ENCODE peak calls at places on chromosomes 13 and 19, in eight cellular contexts. J, W, K, N, U, S, F and L are unnamed samples.

GRCh38 chr13:76012091-76012721 is 376.1 kb downstream of the LMO7 start:
- DNase-seq in J (no peak), W (no peak), K (no peak), N (no peak), U (no peak), S (no peak), F (peak), L (peak)

GRCh38 chr13:91726666-91727065 is 328.2 kb downstream of the GPC5 start:
- DNase-seq in J (no peak), W (no peak), K (no peak), N (no peak), U (no peak), S (no peak), F (no peak), L (no peak)

GRCh38 chr13:79767126-79767525 is 286.2 kb downstream of the NDFIP2 start:
- DNase-seq in J (no peak), W (no peak), K (no peak), N (no peak), U (no peak), S (no peak), F (peak), L (peak)

GRCh38 chr19:47036233-47036651 is 12.2 kb downstream of the TMEM160 start:
- DNase-seq in J (no peak), W (peak), K (no peak), N (no peak), U (no peak), S (no peak), F (no peak), L (peak)

GRCh38 chr19:58154679-58155648 is 4.4 kb upstream of the ZNF329 start:
- DNase-seq in J (peak), W (peak), K (no peak), N (peak), U (peak), S (peak), F (peak), L (peak)

GRCh38 chr13:20442370-20442769 is 83.3 kb downstream of the CRYL1 start:
- DNase-seq in J (no peak), W (no peak), K (no peak), N (no peak), U (no peak), S (no peak), F (no peak), L (no peak)

GRCh38 chr13:95451656-95452055 is 100.9 kb upstream of the CLDN10 start:
- DNase-seq in J (no peak), W (no peak), K (no peak), N (no peak), U (no peak), S (no peak), F (no peak), L (no peak)

GRCh38 chr19:15587663-15588062 is 27.4 kb upstream of the CYP4F8 start:
- DNase-seq in J (no peak), W (no peak), K (no peak), N (no peak), U (no peak), S (no peak), F (no peak), L (no peak)

GRCh38 chr19:48127561-48127960 is 16.9 kb upstream of the PLA2G4C start:
- DNase-seq in J (no peak), W (no peak), K (no peak), N (no peak), U (no peak), S (no peak), F (no peak), L (no peak)

DNA sequence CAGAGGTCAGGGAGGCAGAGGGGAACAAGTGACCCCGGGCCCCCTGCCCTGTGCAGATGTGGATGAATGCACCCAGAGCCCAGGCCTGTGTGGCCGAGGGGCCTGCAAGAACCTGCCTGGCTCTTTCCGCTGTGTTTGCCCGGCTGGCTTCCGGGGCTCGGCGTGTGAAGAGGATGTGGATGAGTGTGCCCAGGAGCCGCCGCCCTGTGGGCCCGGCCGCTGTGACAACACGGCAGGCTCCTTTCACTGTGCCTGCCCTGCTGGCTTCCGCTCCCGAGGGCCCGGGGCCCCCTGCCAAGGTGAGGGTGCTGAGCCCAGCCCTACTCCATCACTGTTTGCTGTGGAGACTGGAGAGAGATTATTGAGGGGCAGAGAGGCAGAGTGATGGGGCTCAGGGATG is 9.9 kb downstream of the LTBP4 start:
- DNase-seq in J (no peak), W (no peak), K (no peak), N (no peak), U (no peak), S (no peak), F (no peak), L (no peak)
- H3K4me3 ChIP-seq in J (no peak), W (no peak), K (no peak), N (no peak), U (no peak), S (peak), F (no peak), L (peak)

GRCh38 chr19:9914315-9915207 is 21.8 kb downstream of the OLFM2 start:
- DNase-seq in J (peak), W (peak), K (peak), N (peak), U (peak), S (no peak), F (peak), L (peak)

GRCh38 chr19:9912551-9913236 is 23.6 kb downstream of the OLFM2 start:
- DNase-seq in J (no peak), W (no peak), K (no peak), N (no peak), U (no peak), S (no peak), F (no peak), L (no peak)

GRCh38 chr19:9911524-9911923 is 24.8 kb downstream of the OLFM2 start:
- DNase-seq in J (no peak), W (no peak), K (no peak), N (no peak), U (no peak), S (no peak), F (no peak), L (no peak)

GRCh38 chr19:9913237-9914000 is 22.9 kb downstream of the OLFM2 start:
- DNase-seq in J (no peak), W (no peak), K (no peak), N (no peak), U (peak), S (no peak), F (no peak), L (no peak)

DNA sequence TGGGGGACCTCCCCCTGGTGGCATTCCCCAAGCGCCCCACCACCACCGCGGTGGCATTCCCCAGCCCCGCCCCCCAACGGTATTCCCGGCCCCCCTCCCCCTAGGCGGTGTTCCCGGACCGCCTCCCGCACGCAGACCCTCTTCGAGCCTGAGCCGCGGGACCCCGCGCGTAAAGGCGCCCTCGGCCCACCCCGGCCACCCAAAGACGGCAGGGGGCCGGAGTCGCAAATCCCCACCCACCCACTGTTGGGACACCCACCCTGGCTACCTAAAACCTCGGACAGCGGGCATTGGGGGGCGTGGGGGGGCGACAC is 22.4 kb downstream of the OLFM2 start:
- DNase-seq in J (no peak), W (no peak), K (no peak), N (no peak), U (no peak), S (no peak), F (no peak), L (no peak)
- TF ChIP-seq CTCF in J (no peak), W (no peak), K (no peak), N (no peak), U (no peak), S (no peak), F (no peak), L (no peak)

GRCh38 chr13:101394597-101394996 is 21.7 kb downstream of the NALCN start:
- DNase-seq in J (no peak), W (no peak), K (no peak), N (no peak), U (no peak), S (no peak), F (no peak), L (no peak)

GRCh38 chr13:101399365-101399764 is 16.9 kb downstream of the NALCN start:
- DNase-seq in J (no peak), W (no peak), K (no peak), N (no peak), U (no peak), S (no peak), F (no peak), L (no peak)

GRCh38 chr13:101398191-101398590 is 18.1 kb downstream of the NALCN start:
- DNase-seq in J (peak), W (peak), K (no peak), N (no peak), U (no peak), S (no peak), F (no peak), L (peak)

GRCh38 chr13:101398920-101399319 is 17.4 kb downstream of the NALCN start:
- DNase-seq in J (no peak), W (peak), K (no peak), N (no peak), U (no peak), S (no peak), F (no peak), L (peak)

GRCh38 chr13:101397742-101398141 is 18.6 kb downstream of the NALCN start:
- DNase-seq in J (peak), W (peak), K (no peak), N (no peak), U (no peak), S (no peak), F (peak), L (peak)
- H3K4me3 ChIP-seq in J (no peak), W (no peak), K (no peak), N (no peak), U (no peak), S (no peak), F (no peak), L (no peak)

GRCh38 chr13:94115054-94115453 is 364.4 kb downstream of the DCT start:
- DNase-seq in J (no peak), W (no peak), K (no peak), N (no peak), U (peak), S (no peak), F (no peak), L (no peak)
- TF ChIP-seq CTCF in J (no peak), W (peak), K (no peak), N (no peak), U (peak), S (no peak), F (no peak), L (no peak)

GRCh38 chr19:23547816-23548430 is 139.1 kb downstream of the ZNF675 start:
- DNase-seq in J (no peak), W (no peak), K (no peak), N (no peak), U (no peak), S (no peak), F (no peak), L (no peak)
- H3K4me3 ChIP-seq in J (no peak), W (no peak), K (no peak), N (no peak), U (no peak), S (no peak), F (no peak), L (no peak)

GRCh38 chr19:18647371-18647767 is 10.5 kb downstream of the KLHL26 start:
- DNase-seq in J (no peak), W (no peak), K (no peak), N (no peak), U (no peak), S (no peak), F (no peak), L (no peak)

GRCh38 chr19:18646535-18647370 is 9.9 kb downstream of the KLHL26 start:
- DNase-seq in J (no peak), W (no peak), K (no peak), N (no peak), U (no peak), S (no peak), F (no peak), L (no peak)

GRCh38 chr19:18645035-18645511 is 8.2 kb downstream of the KLHL26 start:
- DNase-seq in J (no peak), W (no peak), K (no peak), N (no peak), U (no peak), S (no peak), F (no peak), L (no peak)

GRCh38 chr19:18647807-18648206 is 11.0 kb downstream of the KLHL26 start:
- DNase-seq in J (no peak), W (no peak), K (no peak), N (no peak), U (no peak), S (no peak), F (no peak), L (no peak)

GRCh38 chr19:18644144-18645034 is 7.6 kb downstream of the KLHL26 start:
- DNase-seq in J (no peak), W (peak), K (peak), N (no peak), U (no peak), S (no peak), F (no peak), L (no peak)
- TF ChIP-seq CTCF in J (no peak), W (no peak), K (peak), N (no peak), U (peak), S (no peak), F (no peak), L (no peak)